ENCODE peak calls at places on chromosomes 12 and 14, in seven cellular contexts. One of them, this sample, is unnamed.

GRCh38 chr14:54083549-54084239 is 127.1 kb upstream of the BMP4 start:
- DNase-seq in endothelial cell: no peak
- DNase-seq in NCI-H345: no peak
- DNase-seq in effector CD4-positive, alpha-beta T cell: no peak
- DNase-seq in tibial artery: no peak
- DNase-seq in activated naive CD4-positive, alpha-beta T cell treated with anti-CD3 and anti-CD28 coated beads, Interleukin-2, amount 10 ng/mL, durations not matched to agents 7 days and 5 days: no peak
- DNase-seq in brain microvascular endothelial cell: no peak
- DNase-seq in this sample: no peak

GRCh38 chr14:85534435-85534834 is 4.5 kb downstream of the FLRT2 start:
- DNase-seq in NCI-H345: peak
- DNase-seq in tibial artery: no peak
- DNase-seq in brain microvascular endothelial cell: no peak
- DNase-seq in effector CD4-positive, alpha-beta T cell: no peak
- DNase-seq in endothelial cell: peak
- DNase-seq in activated naive CD4-positive, alpha-beta T cell treated with anti-CD3 and anti-CD28 coated beads, Interleukin-2, amount 10 ng/mL, durations not matched to agents 7 days and 5 days: no peak
- DNase-seq in this sample: no peak

GRCh38 chr14:92914087-92914656 is 8.8 kb upstream of the CHGA start:
- DNase-seq in brain microvascular endothelial cell: no peak
- DNase-seq in tibial artery: no peak
- DNase-seq in NCI-H345: no peak
- DNase-seq in activated naive CD4-positive, alpha-beta T cell treated with anti-CD3 and anti-CD28 coated beads, Interleukin-2, amount 10 ng/mL, durations not matched to agents 7 days and 5 days: peak
- DNase-seq in effector CD4-positive, alpha-beta T cell: no peak
- DNase-seq in endothelial cell: peak
- DNase-seq in this sample: peak

GRCh38 chr12:119008691-119009221 is 27.4 kb downstream of the SRRM4 start:
- DNase-seq in brain microvascular endothelial cell: no peak
- DNase-seq in endothelial cell: no peak
- DNase-seq in NCI-H345: no peak
- DNase-seq in effector CD4-positive, alpha-beta T cell: no peak
- DNase-seq in activated naive CD4-positive, alpha-beta T cell treated with anti-CD3 and anti-CD28 coated beads, Interleukin-2, amount 10 ng/mL, durations not matched to agents 7 days and 5 days: no peak
- DNase-seq in tibial artery: no peak
- DNase-seq in this sample: no peak

GRCh38 chr12:63276537-63277365 is 125.8 kb upstream of the AVPR1A start:
- DNase-seq in NCI-H345: peak
- DNase-seq in effector CD4-positive, alpha-beta T cell: no peak
- DNase-seq in endothelial cell: peak
- DNase-seq in brain microvascular endothelial cell: peak
- DNase-seq in activated naive CD4-positive, alpha-beta T cell treated with anti-CD3 and anti-CD28 coated beads, Interleukin-2, amount 10 ng/mL, durations not matched to agents 7 days and 5 days: peak
- DNase-seq in tibial artery: no peak
- DNase-seq in this sample: no peak

GRCh38 chr12:94889512-94890210 is 113.8 kb downstream of the NDUFA12 start:
- DNase-seq in brain microvascular endothelial cell: no peak
- DNase-seq in activated naive CD4-positive, alpha-beta T cell treated with anti-CD3 and anti-CD28 coated beads, Interleukin-2, amount 10 ng/mL, durations not matched to agents 7 days and 5 days: no peak
- DNase-seq in NCI-H345: no peak
- DNase-seq in endothelial cell: no peak
- DNase-seq in tibial artery: no peak
- DNase-seq in effector CD4-positive, alpha-beta T cell: no peak
- DNase-seq in this sample: no peak

GRCh38 chr12:99027491-99027890 is 382.4 kb downstream of the APAF1 start:
- DNase-seq in effector CD4-positive, alpha-beta T cell: no peak
- DNase-seq in brain microvascular endothelial cell: no peak
- DNase-seq in NCI-H345: no peak
- DNase-seq in endothelial cell: no peak
- DNase-seq in tibial artery: no peak
- DNase-seq in activated naive CD4-positive, alpha-beta T cell treated with anti-CD3 and anti-CD28 coated beads, Interleukin-2, amount 10 ng/mL, durations not matched to agents 7 days and 5 days: no peak
- DNase-seq in this sample: no peak

GRCh38 chr12:3035815-3036702 is 41.1 kb upstream of the TSPAN9 start:
- DNase-seq in activated naive CD4-positive, alpha-beta T cell treated with anti-CD3 and anti-CD28 coated beads, Interleukin-2, amount 10 ng/mL, durations not matched to agents 7 days and 5 days: no peak
- DNase-seq in effector CD4-positive, alpha-beta T cell: no peak
- DNase-seq in tibial artery: no peak
- DNase-seq in NCI-H345: no peak
- DNase-seq in endothelial cell: no peak
- DNase-seq in brain microvascular endothelial cell: peak
- DNase-seq in this sample: no peak

GRCh38 chr14:22837750-22838538 is 1.6 kb downstream of the MMP14 start:
- DNase-seq in brain microvascular endothelial cell: no peak
- DNase-seq in endothelial cell: no peak
- DNase-seq in tibial artery: peak
- DNase-seq in effector CD4-positive, alpha-beta T cell: no peak
- DNase-seq in NCI-H345: no peak
- DNase-seq in activated naive CD4-positive, alpha-beta T cell treated with anti-CD3 and anti-CD28 coated beads, Interleukin-2, amount 10 ng/mL, durations not matched to agents 7 days and 5 days: no peak
- DNase-seq in this sample: no peak

GRCh38 chr12:29782821-29783772 is 645 bp downstream of the TMTC1 start:
- DNase-seq in NCI-H345: peak
- DNase-seq in tibial artery: peak
- DNase-seq in brain microvascular endothelial cell: no peak
- DNase-seq in activated naive CD4-positive, alpha-beta T cell treated with anti-CD3 and anti-CD28 coated beads, Interleukin-2, amount 10 ng/mL, durations not matched to agents 7 days and 5 days: no peak
- DNase-seq in effector CD4-positive, alpha-beta T cell: no peak
- DNase-seq in endothelial cell: peak
- DNase-seq in this sample: no peak

GRCh38 chr14:52131640-52132320 is 62.9 kb upstream of the NID2 start:
- DNase-seq in NCI-H345: peak
- DNase-seq in tibial artery: peak
- DNase-seq in brain microvascular endothelial cell: peak
- DNase-seq in effector CD4-positive, alpha-beta T cell: no peak
- DNase-seq in activated naive CD4-positive, alpha-beta T cell treated with anti-CD3 and anti-CD28 coated beads, Interleukin-2, amount 10 ng/mL, durations not matched to agents 7 days and 5 days: peak
- DNase-seq in endothelial cell: peak
- DNase-seq in this sample: peak

GRCh38 chr12:72510772-72511171 is 238.6 kb downstream of the TRHDE start:
- DNase-seq in effector CD4-positive, alpha-beta T cell: no peak
- DNase-seq in brain microvascular endothelial cell: no peak
- DNase-seq in tibial artery: no peak
- DNase-seq in activated naive CD4-positive, alpha-beta T cell treated with anti-CD3 and anti-CD28 coated beads, Interleukin-2, amount 10 ng/mL, durations not matched to agents 7 days and 5 days: no peak
- DNase-seq in endothelial cell: no peak
- DNase-seq in NCI-H345: no peak
- DNase-seq in this sample: no peak

GRCh38 chr12:42761601-42762350 is 172.2 kb upstream of the PRICKLE1 start:
- DNase-seq in tibial artery: no peak
- DNase-seq in NCI-H345: no peak
- DNase-seq in effector CD4-positive, alpha-beta T cell: no peak
- DNase-seq in activated naive CD4-positive, alpha-beta T cell treated with anti-CD3 and anti-CD28 coated beads, Interleukin-2, amount 10 ng/mL, durations not matched to agents 7 days and 5 days: no peak
- DNase-seq in endothelial cell: no peak
- DNase-seq in brain microvascular endothelial cell: no peak
- DNase-seq in this sample: no peak

GRCh38 chr12:107967170-107967569 is 161.9 kb upstream of the WSCD2 start:
- DNase-seq in tibial artery: no peak
- DNase-seq in effector CD4-positive, alpha-beta T cell: no peak
- DNase-seq in endothelial cell: no peak
- DNase-seq in activated naive CD4-positive, alpha-beta T cell treated with anti-CD3 and anti-CD28 coated beads, Interleukin-2, amount 10 ng/mL, durations not matched to agents 7 days and 5 days: no peak
- DNase-seq in NCI-H345: no peak
- DNase-seq in brain microvascular endothelial cell: no peak
- DNase-seq in this sample: no peak

This sample was measured in iPS DF 6.9.